ENCODE peak calls at places on chromosomes 7 and 10, in seven cellular contexts. One of them, this sample, is unnamed.

GRCh38 chr7:48680996-48681395 is 243.4 kb upstream of the CDC14C start:
- DNase-seq in activated B cell treated with CpG ODN at 0.5 μM for 24 hours: no peak
- DNase-seq in mucosa of descending colon: no peak
- DNase-seq in AG09319: no peak
- DNase-seq in A549: no peak
- DNase-seq in GM12865: no peak
- DNase-seq in WERI-Rb-1: no peak
- DNase-seq in this sample: no peak

GRCh38 chr7:151814400-151814914 is 62.5 kb downstream of the PRKAG2 start:
- DNase-seq in activated B cell treated with CpG ODN at 0.5 μM for 24 hours: no peak
- DNase-seq in WERI-Rb-1: no peak
- DNase-seq in AG09319: no peak
- DNase-seq in A549: no peak
- DNase-seq in GM12865: no peak
- DNase-seq in mucosa of descending colon: no peak
- DNase-seq in this sample: no peak

GRCh38 chr10:126021833-126022500 is 125.6 kb downstream of the FANK1 start:
- DNase-seq in A549: no peak
- DNase-seq in mucosa of descending colon: no peak
- DNase-seq in activated B cell treated with CpG ODN at 0.5 μM for 24 hours: no peak
- DNase-seq in WERI-Rb-1: peak
- DNase-seq in GM12865: no peak
- DNase-seq in AG09319: no peak
- DNase-seq in this sample: no peak

GRCh38 chr10:109906346-109906745 is 17.0 kb downstream of the XPNPEP1 start:
- DNase-seq in GM12865: no peak
- DNase-seq in A549: no peak
- DNase-seq in WERI-Rb-1: no peak
- DNase-seq in activated B cell treated with CpG ODN at 0.5 μM for 24 hours: no peak
- DNase-seq in AG09319: no peak
- DNase-seq in mucosa of descending colon: peak
- DNase-seq in this sample: no peak

GRCh38 chr7:29488977-29489376 is 74.7 kb upstream of the PRR15 start:
- DNase-seq in A549: peak
- DNase-seq in mucosa of descending colon: no peak
- DNase-seq in WERI-Rb-1: no peak
- DNase-seq in activated B cell treated with CpG ODN at 0.5 μM for 24 hours: no peak
- DNase-seq in AG09319: no peak
- DNase-seq in GM12865: no peak
- DNase-seq in this sample: no peak

GRCh38 chr7:43077732-43078391 is 34.6 kb upstream of the HECW1 start:
- DNase-seq in GM12865: no peak
- DNase-seq in WERI-Rb-1: no peak
- DNase-seq in activated B cell treated with CpG ODN at 0.5 μM for 24 hours: no peak
- DNase-seq in A549: peak
- DNase-seq in mucosa of descending colon: no peak
- DNase-seq in AG09319: no peak
- DNase-seq in this sample: no peak

GRCh38 chr7:3164363-3164762 is 120.7 kb upstream of the CARD11 start:
- DNase-seq in WERI-Rb-1: no peak
- DNase-seq in activated B cell treated with CpG ODN at 0.5 μM for 24 hours: no peak
- DNase-seq in GM12865: no peak
- DNase-seq in AG09319: no peak
- DNase-seq in mucosa of descending colon: no peak
- DNase-seq in A549: no peak
- DNase-seq in this sample: no peak

GRCh38 chr10:77505431-77506334 is 131.9 kb downstream of the KCNMA1 start:
- DNase-seq in activated B cell treated with CpG ODN at 0.5 μM for 24 hours: no peak
- DNase-seq in A549: peak
- DNase-seq in mucosa of descending colon: no peak
- DNase-seq in AG09319: peak
- DNase-seq in GM12865: no peak
- DNase-seq in WERI-Rb-1: no peak
- DNase-seq in this sample: no peak

GRCh38 chr7:36281945-36282727 is 107.5 kb upstream of the ANLN start:
- DNase-seq in A549: no peak
- DNase-seq in mucosa of descending colon: no peak
- DNase-seq in GM12865: no peak
- DNase-seq in WERI-Rb-1: no peak
- DNase-seq in AG09319: no peak
- DNase-seq in activated B cell treated with CpG ODN at 0.5 μM for 24 hours: no peak
- DNase-seq in this sample: no peak

GRCh38 chr7:30238721-30239441 is 45.5 kb upstream of the ZNRF2 start:
- DNase-seq in WERI-Rb-1: no peak
- DNase-seq in GM12865: peak
- DNase-seq in AG09319: no peak
- DNase-seq in mucosa of descending colon: peak
- DNase-seq in A549: peak
- DNase-seq in activated B cell treated with CpG ODN at 0.5 μM for 24 hours: no peak
- DNase-seq in this sample: peak

GRCh38 chr10:126928252-126928651 is 23.0 kb downstream of the DOCK1 start:
- DNase-seq in WERI-Rb-1: peak
- DNase-seq in AG09319: no peak
- DNase-seq in A549: no peak
- DNase-seq in GM12865: no peak
- DNase-seq in mucosa of descending colon: no peak
- DNase-seq in activated B cell treated with CpG ODN at 0.5 μM for 24 hours: no peak
- DNase-seq in this sample: no peak

GRCh38 chr7:75762350-75762917 is 9.6 kb downstream of the CCL26 start:
- DNase-seq in AG09319: peak
- DNase-seq in activated B cell treated with CpG ODN at 0.5 μM for 24 hours: no peak
- DNase-seq in WERI-Rb-1: no peak
- DNase-seq in GM12865: peak
- DNase-seq in mucosa of descending colon: no peak
- DNase-seq in A549: peak
- DNase-seq in this sample: no peak

GRCh38 chr7:30225863-30226361 is 58.5 kb upstream of the ZNRF2 start:
- DNase-seq in WERI-Rb-1: no peak
- DNase-seq in A549: no peak
- DNase-seq in activated B cell treated with CpG ODN at 0.5 μM for 24 hours: peak
- DNase-seq in GM12865: peak
- DNase-seq in AG09319: no peak
- DNase-seq in mucosa of descending colon: peak
- DNase-seq in this sample: peak

GRCh38 chr7:70660154-70660818 is 471.7 kb upstream of the GALNT17 start:
- DNase-seq in A549: no peak
- DNase-seq in AG09319: no peak
- DNase-seq in GM12865: peak
- DNase-seq in activated B cell treated with CpG ODN at 0.5 μM for 24 hours: no peak
- DNase-seq in mucosa of descending colon: peak
- DNase-seq in WERI-Rb-1: no peak
- DNase-seq in this sample: peak

GRCh38 chr7:4115941-4116610 is 566.0 kb upstream of the FOXK1 start:
- DNase-seq in AG09319: no peak
- DNase-seq in WERI-Rb-1: no peak
- DNase-seq in mucosa of descending colon: no peak
- DNase-seq in GM12865: no peak
- DNase-seq in activated B cell treated with CpG ODN at 0.5 μM for 24 hours: no peak
- DNase-seq in A549: no peak
- DNase-seq in this sample: no peak

GRCh38 chr7:22564511-22565045 is 64.6 kb upstream of the STEAP1B start:
- DNase-seq in AG09319: no peak
- DNase-seq in mucosa of descending colon: no peak
- DNase-seq in A549: no peak
- DNase-seq in GM12865: no peak
- DNase-seq in WERI-Rb-1: no peak
- DNase-seq in activated B cell treated with CpG ODN at 0.5 μM for 24 hours: no peak
- DNase-seq in this sample: no peak

GRCh38 chr7:11491811-11492210 is 340.2 kb downstream of the THSD7A start:
- DNase-seq in WERI-Rb-1: no peak
- DNase-seq in A549: no peak
- DNase-seq in mucosa of descending colon: no peak
- DNase-seq in GM12865: no peak
- DNase-seq in AG09319: no peak
- DNase-seq in activated B cell treated with CpG ODN at 0.5 μM for 24 hours: no peak
- DNase-seq in this sample: no peak

GRCh38 chr10:49700997-49701396 is 21.5 kb downstream of the C10orf53 start:
- DNase-seq in WERI-Rb-1: peak
- DNase-seq in A549: no peak
- DNase-seq in GM12865: no peak
- DNase-seq in AG09319: no peak
- DNase-seq in mucosa of descending colon: no peak
- DNase-seq in activated B cell treated with CpG ODN at 0.5 μM for 24 hours: no peak
- DNase-seq in this sample: no peak

GRCh38 chr10:64011871-64012714 is 490.9 kb downstream of the REEP3 start:
- DNase-seq in WERI-Rb-1: no peak
- DNase-seq in activated B cell treated with CpG ODN at 0.5 μM for 24 hours: no peak
- DNase-seq in mucosa of descending colon: no peak
- DNase-seq in GM12865: no peak
- DNase-seq in A549: no peak
- DNase-seq in AG09319: no peak
- DNase-seq in this sample: no peak

GRCh38 chr7:683526-684205 is 42.8 kb upstream of the DNAAF5 start:
- DNase-seq in mucosa of descending colon: no peak
- DNase-seq in A549: no peak
- DNase-seq in GM12865: no peak
- DNase-seq in AG09319: no peak
- DNase-seq in activated B cell treated with CpG ODN at 0.5 μM for 24 hours: no peak
- DNase-seq in WERI-Rb-1: no peak
- DNase-seq in this sample: no peak

GRCh38 chr10:89414879-89415821 is 782 bp downstream of the IFIT5 start:
- DNase-seq in mucosa of descending colon: peak
- DNase-seq in AG09319: no peak
- DNase-seq in GM12865: peak
- DNase-seq in activated B cell treated with CpG ODN at 0.5 μM for 24 hours: peak
- DNase-seq in WERI-Rb-1: peak
- DNase-seq in A549: peak
- DNase-seq in this sample: peak

GRCh38 chr7:85275204-85275603 is 88.3 kb upstream of the SEMA3D start:
- DNase-seq in A549: no peak
- DNase-seq in WERI-Rb-1: no peak
- DNase-seq in mucosa of descending colon: no peak
- DNase-seq in GM12865: no peak
- DNase-seq in AG09319: no peak
- DNase-seq in activated B cell treated with CpG ODN at 0.5 μM for 24 hours: no peak
- DNase-seq in this sample: no peak
- TF ChIP-seq CTCF in A549: no peak
- TF ChIP-seq CTCF in WERI-Rb-1: no peak
- TF ChIP-seq CTCF in mucosa of descending colon: no peak
- TF ChIP-seq CTCF in GM12865: no peak
- TF ChIP-seq CTCF in AG09319: no peak
- TF ChIP-seq CTCF in activated B cell treated with CpG ODN at 0.5 μM for 24 hours: no peak
- TF ChIP-seq CTCF in this sample: no peak

GRCh38 chr10:55180357-55180756 is 379.3 kb upstream of the PCDH15 start:
- DNase-seq in mucosa of descending colon: no peak
- DNase-seq in A549: no peak
- DNase-seq in GM12865: no peak
- DNase-seq in activated B cell treated with CpG ODN at 0.5 μM for 24 hours: no peak
- DNase-seq in AG09319: no peak
- DNase-seq in WERI-Rb-1: no peak
- DNase-seq in this sample: no peak

GRCh38 chr10:55169509-55169908 is 368.5 kb upstream of the PCDH15 start:
- DNase-seq in A549: no peak
- DNase-seq in GM12865: no peak
- DNase-seq in activated B cell treated with CpG ODN at 0.5 μM for 24 hours: no peak
- DNase-seq in AG09319: no peak
- DNase-seq in mucosa of descending colon: no peak
- DNase-seq in WERI-Rb-1: no peak
- DNase-seq in this sample: no peak

DNA sequence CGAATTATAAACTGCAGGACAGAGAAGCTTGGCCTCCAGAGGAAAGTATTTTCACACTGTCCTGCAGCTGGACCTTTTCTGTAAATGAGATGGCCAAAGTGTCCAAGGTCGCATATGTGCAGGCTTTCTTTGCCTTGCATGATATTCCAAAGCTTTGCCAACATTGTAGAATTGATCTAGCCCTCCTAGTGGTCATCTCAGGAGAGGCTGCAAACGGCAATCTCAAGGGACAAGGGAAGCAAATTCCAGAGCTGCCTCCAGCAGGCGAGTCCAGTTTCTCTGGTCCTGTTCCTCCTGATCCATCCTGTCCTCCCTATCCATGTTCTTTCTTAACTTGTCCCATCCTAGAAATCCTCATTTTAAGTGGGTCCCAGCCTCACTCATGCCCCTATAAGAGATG is 373.4 kb upstream of the PCDH15 start:
- DNase-seq in activated B cell treated with CpG ODN at 0.5 μM for 24 hours: no peak
- DNase-seq in mucosa of descending colon: no peak
- DNase-seq in AG09319: no peak
- DNase-seq in GM12865: no peak
- DNase-seq in WERI-Rb-1: peak
- DNase-seq in A549: peak
- DNase-seq in this sample: no peak
- TF ChIP-seq CTCF in activated B cell treated with CpG ODN at 0.5 μM for 24 hours: no peak
- TF ChIP-seq CTCF in mucosa of descending colon: no peak
- TF ChIP-seq CTCF in AG09319: no peak
- TF ChIP-seq CTCF in GM12865: no peak
- TF ChIP-seq CTCF in WERI-Rb-1: peak
- TF ChIP-seq CTCF in A549: no peak
- TF ChIP-seq CTCF in this sample: no peak

GRCh38 chr10:5779753-5780152 is 33.5 kb downstream of the GDI2 start:
- DNase-seq in A549: no peak
- DNase-seq in GM12865: no peak
- DNase-seq in WERI-Rb-1: no peak
- DNase-seq in AG09319: no peak
- DNase-seq in activated B cell treated with CpG ODN at 0.5 μM for 24 hours: no peak
- DNase-seq in mucosa of descending colon: no peak
- DNase-seq in this sample: peak

GRCh38 chr10:5776881-5777197 is 36.4 kb downstream of the GDI2 start:
- DNase-seq in GM12865: no peak
- DNase-seq in mucosa of descending colon: no peak
- DNase-seq in activated B cell treated with CpG ODN at 0.5 μM for 24 hours: no peak
- DNase-seq in A549: no peak
- DNase-seq in WERI-Rb-1: no peak
- DNase-seq in AG09319: peak
- DNase-seq in this sample: no peak

GRCh38 chr10:5774987-5775386 is 38.2 kb downstream of the GDI2 start:
- DNase-seq in AG09319: no peak
- DNase-seq in WERI-Rb-1: no peak
- DNase-seq in activated B cell treated with CpG ODN at 0.5 μM for 24 hours: no peak
- DNase-seq in mucosa of descending colon: no peak
- DNase-seq in GM12865: no peak
- DNase-seq in A549: no peak
- DNase-seq in this sample: no peak

GRCh38 chr10:5775705-5776104 is 37.5 kb downstream of the GDI2 start:
- DNase-seq in AG09319: no peak
- DNase-seq in A549: no peak
- DNase-seq in mucosa of descending colon: peak
- DNase-seq in activated B cell treated with CpG ODN at 0.5 μM for 24 hours: peak
- DNase-seq in GM12865: no peak
- DNase-seq in WERI-Rb-1: no peak
- DNase-seq in this sample: peak

GRCh38 chr10:5776150-5776880 is 36.9 kb downstream of the GDI2 start:
- DNase-seq in A549: peak
- DNase-seq in WERI-Rb-1: no peak
- DNase-seq in AG09319: no peak
- DNase-seq in GM12865: no peak
- DNase-seq in activated B cell treated with CpG ODN at 0.5 μM for 24 hours: no peak
- DNase-seq in mucosa of descending colon: no peak
- DNase-seq in this sample: no peak
- TF ChIP-seq CTCF in A549: peak
- TF ChIP-seq CTCF in WERI-Rb-1: no peak
- TF ChIP-seq CTCF in AG09319: peak
- TF ChIP-seq CTCF in GM12865: no peak
- TF ChIP-seq CTCF in activated B cell treated with CpG ODN at 0.5 μM for 24 hours: no peak
- TF ChIP-seq CTCF in mucosa of descending colon: no peak
- TF ChIP-seq CTCF in this sample: no peak

DNA sequence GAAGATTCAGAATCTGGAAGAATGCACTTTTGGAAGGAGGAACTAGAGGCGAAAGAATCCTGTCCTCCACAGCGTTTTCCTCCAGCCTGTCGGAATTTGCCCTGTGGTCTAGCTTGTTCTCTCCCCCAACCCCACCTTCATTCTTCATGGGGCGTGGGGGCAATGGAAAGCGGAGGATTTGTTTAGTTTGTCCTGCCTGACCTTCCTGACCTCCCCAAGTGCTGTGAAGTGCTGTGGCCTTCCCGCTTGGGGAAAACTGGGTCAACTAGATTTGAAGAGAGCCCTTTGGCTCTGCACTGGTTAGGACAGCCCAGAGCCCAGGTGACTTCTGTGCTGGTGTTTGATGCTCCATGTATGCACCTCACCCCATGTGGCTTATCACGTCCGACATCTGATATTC is 49.1 kb downstream of the GATA3 start:
- DNase-seq in A549: no peak
- DNase-seq in WERI-Rb-1: no peak
- DNase-seq in mucosa of descending colon: no peak
- DNase-seq in GM12865: no peak
- DNase-seq in AG09319: no peak
- DNase-seq in activated B cell treated with CpG ODN at 0.5 μM for 24 hours: no peak
- DNase-seq in this sample: no peak
- TF ChIP-seq CTCF in A549: no peak
- TF ChIP-seq CTCF in WERI-Rb-1: no peak
- TF ChIP-seq CTCF in mucosa of descending colon: no peak
- TF ChIP-seq CTCF in GM12865: no peak
- TF ChIP-seq CTCF in AG09319: no peak
- TF ChIP-seq CTCF in activated B cell treated with CpG ODN at 0.5 μM for 24 hours: no peak
- TF ChIP-seq CTCF in this sample: no peak

This sample was measured in activated CD8-positive, alpha-beta T cell treated with anti-CD3 and anti-CD28 coated beads for 36 hours.